ENCODE peak calls at places on chromosomes 4 and X, in nine cellular contexts. M is GOT3, X is D341Med, O is mesendoderm, A is tibial artery, D is hippocampal formation, C is amygdala, E is SHP77, P is T-helper 2 cell. H is an unnamed sample.

GRCh38 chr4:43132010-43132582 is 239.6 kb downstream of the GRXCR1 start:
- DNase-seq in M (peak), X (peak), O (peak), A (no peak), D (peak), C (peak), E (peak), P (no peak), H (no peak)

GRCh38 chrX:118928126-118928525 is 46.3 kb upstream of the LONRF3 start:
- DNase-seq in M (no peak), X (no peak), O (peak), A (no peak), D (no peak), C (no peak), E (no peak), P (no peak), H (no peak)

GRCh38 chrX:17442898-17443297 is 67.9 kb downstream of the NHS start:
- DNase-seq in M (no peak), X (no peak), O (no peak), A (no peak), D (no peak), C (no peak), E (no peak), P (no peak), H (no peak)

GRCh38 chr4:145557720-145558119 is 61.5 kb upstream of the MMAA start:
- DNase-seq in M (no peak), X (peak), O (peak), A (no peak), D (peak), C (no peak), E (peak), P (no peak), H (no peak)

GRCh38 chrX:148774276-148774675 is 273.9 kb downstream of the AFF2 start:
- DNase-seq in M (no peak), X (no peak), O (no peak), A (no peak), D (no peak), C (no peak), E (no peak), P (no peak), H (no peak)

GRCh38 chr4:118941799-118942198 is 53.1 kb downstream of the SYNPO2 start:
- DNase-seq in M (no peak), X (no peak), O (no peak), A (no peak), D (no peak), C (no peak), E (no peak), P (no peak), H (no peak)

GRCh38 chrX:106894978-106895452 is 8.1 kb downstream of the RIPPLY1 start:
- DNase-seq in M (no peak), X (no peak), O (peak), A (no peak), D (no peak), C (no peak), E (no peak), P (no peak), H (no peak)

GRCh38 chrX:44462851-44463250 is 79.8 kb downstream of the FUNDC1 start:
- DNase-seq in M (no peak), X (no peak), O (no peak), A (no peak), D (no peak), C (no peak), E (no peak), P (no peak), H (no peak)

GRCh38 chr4:150217804-150218203 is 139.6 kb downstream of the DCLK2 start:
- DNase-seq in M (no peak), X (no peak), O (no peak), A (no peak), D (no peak), C (no peak), E (peak), P (no peak), H (no peak)

GRCh38 chr4:101252721-101253120 is 94.6 kb downstream of the PPP3CA start:
- DNase-seq in M (no peak), X (peak), O (peak), A (no peak), D (no peak), C (no peak), E (no peak), P (no peak), H (no peak)

GRCh38 chrX:40244980-40245379 is 147.2 kb upstream of the BCOR start:
- DNase-seq in M (no peak), X (no peak), O (no peak), A (no peak), D (no peak), C (no peak), E (no peak), P (no peak), H (no peak)

GRCh38 chr4:98780111-98780549 is 121.7 kb upstream of the TSPAN5 start:
- DNase-seq in M (no peak), X (no peak), O (peak), A (no peak), D (no peak), C (no peak), E (no peak), P (no peak), H (no peak)

GRCh38 chrX:119208401-119209057 is 27.6 kb upstream of the PGRMC1 start:
- DNase-seq in M (no peak), X (no peak), O (no peak), A (no peak), D (no peak), C (no peak), E (no peak), P (no peak), H (no peak)

GRCh38 chr4:101160792-101161592 is 186.3 kb downstream of the PPP3CA start:
- DNase-seq in M (no peak), X (no peak), O (no peak), A (no peak), D (peak), C (no peak), E (no peak), P (no peak), H (no peak)

GRCh38 chr4:128548381-128548780 is 260.8 kb upstream of the PGRMC2 start:
- DNase-seq in M (no peak), X (no peak), O (no peak), A (no peak), D (no peak), C (no peak), E (no peak), P (no peak), H (no peak)

GRCh38 chrX:40057405-40057804 is 40.4 kb downstream of the BCOR start:
- DNase-seq in M (no peak), X (no peak), O (no peak), A (no peak), D (no peak), C (no peak), E (no peak), P (no peak), H (no peak)

GRCh38 chrX:38138900-38139299 is 81.8 kb downstream of the SRPX start:
- DNase-seq in M (no peak), X (no peak), O (peak), A (no peak), D (no peak), C (no peak), E (no peak), P (no peak), H (no peak)

GRCh38 chr4:54233128-54233696 is 4.1 kb downstream of the PDGFRA start:
- DNase-seq in M (peak), X (peak), O (peak), A (peak), D (peak), C (peak), E (peak), P (peak), H (peak)

GRCh38 chrX:118724775-118725174 is 2.6 kb upstream of the IL13RA1 start:
- DNase-seq in M (no peak), X (no peak), O (no peak), A (no peak), D (no peak), C (no peak), E (no peak), P (no peak), H (no peak)